ENCODE peak calls at places on chromosomes 13 and 19, in four cellular contexts. G, V, S and K are unnamed samples.
A peak's percentile ranks its signal among the peaks of the same experiment; 100 is the strongest.

GRCh38 chr19:10604460-10604980 is 17.4 kb upstream of the AP1M2 start:
- DNase-seq in G (no peak), V (peak; percentile 73), S (no peak), K (no peak)

GRCh38 chr13:44191504-44192171 is 182.0 kb upstream of the SERP2 start:
- DNase-seq in G (no peak), V (peak; percentile 67), S (no peak), K (no peak)

GRCh38 chr19:33804021-33804799 is 7.5 kb downstream of the KCTD15 start:
- DNase-seq in G (no peak), S (no peak), V (no peak), K (no peak)

GRCh38 chr19:27793128-27793643 is 1419.8 kb downstream of the UQCRFS1 start:
- DNase-seq in S (peak; percentile 42), G (peak; percentile 40), V (peak; percentile 89), K (peak; percentile 83)

GRCh38 chr13:112073245-112074138 is 6.5 kb downstream of the SOX1 start:
- DNase-seq in S (no peak), G (peak; percentile 37), V (no peak), K (peak; percentile 82)

GRCh38 chr19:7488736-7489353 is at the start of gene PEX11G:
- DNase-seq in G (no peak), V (peak; percentile 80), S (peak; percentile 76), K (peak; percentile 80)

GRCh38 chr19:13881692-13882418 is 4.9 kb downstream of the NANOS3 start:
- DNase-seq in S (no peak), G (no peak), V (no peak), K (no peak)

GRCh38 chr13:113349491-113349890 is 14.4 kb downstream of the GRTP1 start:
- DNase-seq in G (no peak), S (no peak), V (no peak), K (no peak)

GRCh38 chr13:28819046-28819747 is 942 bp upstream of the MTUS2 start:
- DNase-seq in S (no peak), V (no peak), G (no peak), K (no peak)

GRCh38 chr19:4606921-4607678 is 32.2 kb upstream of the TNFAIP8L1 start:
- DNase-seq in G (peak; percentile 66), S (no peak), V (no peak), K (no peak)

GRCh38 chr13:48571121-48571901 is 38.4 kb upstream of the RCBTB2 start:
- DNase-seq in V (peak; percentile 30), S (no peak), G (no peak), K (no peak)

GRCh38 chr13:100753391-100753790 is 78.8 kb upstream of the TMTC4 start:
- DNase-seq in G (no peak), S (no peak), V (no peak), K (no peak)

GRCh38 chr13:95641961-95642621 is 2.4 kb downstream of the DZIP1 start:
- DNase-seq in G (no peak), S (no peak), V (no peak), K (peak; percentile 81)

GRCh38 chr13:34988330-34988791 is 46.3 kb downstream of the NBEA start:
- DNase-seq in V (no peak), S (no peak), G (no peak), K (no peak)

GRCh38 chr13:48320906-48321510 is 17.5 kb downstream of the RB1 start:
- DNase-seq in V (no peak), S (no peak), G (no peak), K (no peak)

GRCh38 chr13:39729161-39729560 is 73.7 kb downstream of the COG6 start:
- DNase-seq in G (no peak), V (no peak), S (no peak), K (no peak)

GRCh38 chr13:114106991-114107685 is 25.3 kb downstream of the RASA3 start:
- DNase-seq in G (no peak), S (no peak), V (no peak), K (no peak)

GRCh38 chr13:43572601-43573360 is 214.0 kb downstream of the ENOX1 start:
- DNase-seq in G (no peak), S (no peak), V (no peak), K (no peak)

GRCh38 chr13:41937388-41937787 is 23.5 kb downstream of the VWA8 start:
- DNase-seq in V (no peak), G (no peak), S (no peak), K (no peak)

GRCh38 chr19:47158879-47159509 is 28.4 kb downstream of the SAE1 start:
- DNase-seq in S (no peak), V (no peak), G (no peak), K (no peak)

GRCh38 chr13:29537736-29538624 is 57.5 kb downstream of the SLC7A1 start:
- DNase-seq in S (no peak), G (no peak), V (no peak), K (no peak)

GRCh38 chr13:49585220-49586157 is at the start of gene RCBTB1:
- DNase-seq in V (peak; percentile 84), S (peak; percentile 57), G (no peak), K (peak; percentile 82)

GRCh38 chr19:30117636-30118145 is 175.7 kb downstream of the URI1 start:
- DNase-seq in S (no peak), V (no peak), G (no peak), K (no peak)

GRCh38 chr13:34076319-34076718 is 258.4 kb downstream of the RFC3 start:
- DNase-seq in V (no peak), G (no peak), S (no peak), K (no peak)

GRCh38 chr13:113086031-113086750 is 19.4 kb upstream of the F7 start:
- DNase-seq in G (peak; percentile 35), V (no peak), S (no peak), K (no peak)

GRCh38 chr13:108448891-108449290 is 179.4 kb downstream of the TNFSF13B start:
- DNase-seq in V (no peak), S (no peak), G (no peak), K (no peak)

GRCh38 chr13:41428155-41428554 is 29.2 kb upstream of the RGCC start:
- DNase-seq in S (peak; percentile 5), G (no peak), V (no peak), K (peak; percentile 81)

GRCh38 chr13:23921451-23921888 is 24.2 kb upstream of the C1QTNF9B start:
- DNase-seq in S (no peak), G (peak; percentile 2), V (peak; percentile 5), K (no peak)

GRCh38 chr19:16859626-16860025 is 29.2 kb upstream of the F2RL3 start:
- DNase-seq in V (no peak), S (no peak), G (no peak), K (no peak)

GRCh38 chr13:108176685-108177274 is 38.6 kb downstream of the LIG4 start:
- DNase-seq in V (peak; percentile 52), S (peak; percentile 20), G (no peak), K (peak; percentile 81)

GRCh38 chr13:40692946-40693345 is 26.5 kb upstream of the FOXO1 start:
- DNase-seq in G (no peak), S (no peak), V (no peak), K (no peak)

GRCh38 chr13:112506046-112506445 is 81.9 kb downstream of the TUBGCP3 start:
- DNase-seq in S (no peak), G (no peak), V (no peak), K (no peak)

GRCh38 chr13:40381935-40382764 is 284.3 kb downstream of the FOXO1 start:
- DNase-seq in G (no peak), V (no peak), S (no peak), K (peak; percentile 47)

GRCh38 chr19:55661826-55662225 is 7.0 kb downstream of the U2AF2 start:
- DNase-seq in V (no peak), G (no peak), S (no peak), K (no peak)